ENCODE peak calls at places on chromosomes 5 and 9, in seven cellular contexts. T is SJSA1; Q is cardiac muscle cell; I is CD8-positive, alpha-beta memory T cell; M is OCI-LY7; P is body of pancreas; R is lower lobe of right lung. O is an unnamed sample. For H3K4me1, the result is how much of the 10 kb centered on the place peaks cover.

GRCh38 chr9:127853312-127854168 is 918 bp downstream of the ENG start:
- DNase-seq in P (no peak), T (no peak), I (no peak), Q (peak), M (no peak), R (no peak), O (no peak)

GRCh38 chr9:127802576-127803443 is at the start of gene FPGS:
- DNase-seq in Q (peak), T (peak), I (peak), P (peak), M (peak), R (peak), O (peak)

GRCh38 chr5:135266301-135266630 is 132.8 kb downstream of the MACROH2A1 start:
- DNase-seq in R (no peak), Q (no peak), T (no peak), I (no peak), P (no peak), M (no peak), O (no peak)

GRCh38 chr5:56206126-56206525 is 27.0 kb downstream of the ANKRD55 start:
- DNase-seq in T (no peak), P (no peak), I (no peak), M (no peak), R (no peak), Q (no peak), O (no peak)

GRCh38 chr5:158822099-158822498 is 277.6 kb downstream of the EBF1 start:
- DNase-seq in R (no peak), P (no peak), Q (no peak), M (no peak), I (no peak), T (no peak), O (no peak)

GRCh38 chr5:88045146-88045545 is 223.5 kb downstream of the TMEM161B start:
- DNase-seq in I (no peak), R (no peak), P (no peak), Q (no peak), M (no peak), T (no peak), O (no peak)

GRCh38 chr5:139149477-139150199 is 48.5 kb downstream of the SIL1 start:
- DNase-seq in Q (no peak), R (no peak), I (no peak), M (no peak), P (peak), T (no peak), O (no peak)

GRCh38 chr5:146039420-146039819 is 66.0 kb downstream of the PLAC8L1 start:
- DNase-seq in Q (no peak), I (no peak), P (no peak), T (no peak), R (no peak), M (no peak), O (no peak)

GRCh38 chr5:59746261-59746765 is 147.2 kb downstream of the PDE4D start:
- DNase-seq in P (no peak), T (peak), I (no peak), M (no peak), R (no peak), Q (no peak), O (no peak)

GRCh38 chr5:69415584-69415958 is 655 bp downstream of the MARVELD2 start:
- DNase-seq in I (no peak), Q (peak), T (no peak), P (peak), M (no peak), R (no peak), O (no peak)

GRCh38 chr5:373710-374602 is 52.4 kb downstream of the AHRR start:
- DNase-seq in P (peak), T (peak), R (no peak), M (no peak), I (no peak), Q (peak), O (no peak)
- H3K4me1 ChIP-seq in P (under half), T (half or more), R (under half), M (under half), I (under half), Q (under half), O (under half)

DNA sequence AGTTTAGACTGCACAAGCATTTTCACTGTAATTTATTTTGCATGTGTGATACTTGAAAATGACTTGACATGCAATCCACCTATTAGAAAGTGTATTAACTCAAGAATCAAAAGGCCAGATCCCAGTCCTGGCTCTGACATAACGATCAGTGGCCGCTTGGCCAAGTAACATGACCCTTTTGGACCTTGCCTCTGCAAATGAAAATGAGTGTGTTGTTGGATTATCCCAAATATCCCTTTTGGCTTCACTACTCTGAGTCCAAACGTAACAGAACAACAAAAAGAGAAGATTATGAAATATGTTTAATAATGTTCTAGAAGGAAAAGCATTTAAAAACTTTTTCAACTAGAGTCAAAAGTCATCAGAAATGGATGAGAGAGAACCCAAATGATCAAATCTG is 19.0 kb downstream of the DMGDH start:
- DNase-seq in M (no peak), Q (no peak), P (no peak), T (no peak), I (no peak), R (no peak), O (no peak)
- H3K4me1 ChIP-seq in M (under half), Q (under half), P (under half), T (under half), I (under half), R (under half), O (under half)

DNA sequence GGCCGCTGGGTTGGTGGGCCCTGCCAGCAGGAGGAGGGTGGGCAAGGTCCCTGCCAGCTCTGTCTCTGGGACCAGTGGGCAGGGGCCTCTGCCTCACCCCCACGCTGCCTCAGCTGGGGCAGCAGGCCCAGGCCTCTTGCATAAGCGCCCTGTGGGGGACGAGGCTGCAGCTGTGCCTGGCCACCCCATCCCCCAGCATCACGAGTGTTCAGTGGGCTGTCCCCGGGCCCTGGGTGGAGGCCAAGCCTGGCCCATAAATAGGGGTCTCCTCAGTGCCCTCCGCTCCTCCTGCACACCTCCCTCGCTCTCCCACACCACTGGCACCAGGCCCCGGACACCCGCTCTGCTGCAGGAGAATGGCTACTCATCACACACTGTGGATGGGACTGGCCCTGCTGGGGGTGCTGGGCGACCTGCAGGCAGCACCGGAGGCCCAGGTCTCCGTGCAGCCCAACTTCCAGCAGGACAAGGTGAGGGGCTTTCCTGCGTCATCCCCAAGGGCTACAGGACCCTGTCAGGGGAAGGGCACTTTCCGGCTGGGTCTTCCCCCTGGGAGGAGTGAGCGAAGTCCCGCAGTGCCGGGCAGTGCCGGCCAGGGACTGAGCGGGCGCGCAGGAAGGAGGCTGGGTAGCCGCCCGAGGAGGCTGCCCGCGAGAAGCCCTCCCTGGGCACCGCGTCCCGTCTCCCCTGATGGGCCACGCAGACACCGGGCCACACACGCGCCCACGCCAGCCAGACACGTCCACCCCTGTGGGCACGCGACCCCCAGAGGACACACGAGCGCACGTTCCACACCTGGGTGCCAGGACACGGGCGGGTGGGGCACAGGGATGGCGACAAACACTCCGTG is at the start of gene PTGDS:
- DNase-seq in P (no peak), T (no peak), R (no peak), I (no peak), M (no peak), Q (no peak), O (peak)
- H3K4me1 ChIP-seq in P (under half), T (under half), R (half or more), I (under half), M (under half), Q (under half), O (half or more)

DNA sequence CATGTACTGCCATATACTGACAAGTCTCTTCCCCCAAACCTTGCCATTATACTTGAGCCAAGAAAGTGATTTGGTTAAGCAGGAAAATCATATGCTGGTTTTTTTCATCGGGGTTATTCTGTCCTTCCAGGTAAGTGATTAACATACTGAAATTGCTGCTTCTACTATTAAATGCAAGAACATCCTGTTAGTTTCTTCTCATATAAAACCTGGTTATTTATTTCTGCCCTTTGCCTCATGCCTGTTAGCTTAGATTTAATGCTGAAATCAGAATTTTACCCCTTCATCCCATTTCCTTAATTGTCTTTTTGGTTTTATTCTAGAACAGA is 133.0 kb downstream of the NFIB start:
- DNase-seq in R (no peak), P (no peak), T (no peak), Q (no peak), I (no peak), M (no peak), O (no peak)
- H3K4me1 ChIP-seq in R (under half), P (half or more), T (under half), Q (under half), I (under half), M (under half), O (under half)

GRCh38 chr9:125238915-125239446 is 2.2 kb downstream of the HSPA5 start:
- DNase-seq in Q (no peak), M (no peak), I (no peak), R (no peak), P (no peak), T (no peak), O (no peak)

GRCh38 chr9:125233678-125234077 is 7.5 kb downstream of the HSPA5 start:
- DNase-seq in R (no peak), P (peak), I (no peak), M (no peak), T (peak), Q (no peak), O (no peak)

GRCh38 chr9:125238127-125238914 is 2.8 kb downstream of the HSPA5 start:
- DNase-seq in I (no peak), T (no peak), R (no peak), P (no peak), M (no peak), Q (no peak), O (no peak)

GRCh38 chr9:125239631-125240597 is 1.2 kb downstream of the HSPA5 start:
- DNase-seq in T (no peak), R (no peak), M (no peak), I (no peak), P (no peak), Q (no peak), O (no peak)

DNA sequence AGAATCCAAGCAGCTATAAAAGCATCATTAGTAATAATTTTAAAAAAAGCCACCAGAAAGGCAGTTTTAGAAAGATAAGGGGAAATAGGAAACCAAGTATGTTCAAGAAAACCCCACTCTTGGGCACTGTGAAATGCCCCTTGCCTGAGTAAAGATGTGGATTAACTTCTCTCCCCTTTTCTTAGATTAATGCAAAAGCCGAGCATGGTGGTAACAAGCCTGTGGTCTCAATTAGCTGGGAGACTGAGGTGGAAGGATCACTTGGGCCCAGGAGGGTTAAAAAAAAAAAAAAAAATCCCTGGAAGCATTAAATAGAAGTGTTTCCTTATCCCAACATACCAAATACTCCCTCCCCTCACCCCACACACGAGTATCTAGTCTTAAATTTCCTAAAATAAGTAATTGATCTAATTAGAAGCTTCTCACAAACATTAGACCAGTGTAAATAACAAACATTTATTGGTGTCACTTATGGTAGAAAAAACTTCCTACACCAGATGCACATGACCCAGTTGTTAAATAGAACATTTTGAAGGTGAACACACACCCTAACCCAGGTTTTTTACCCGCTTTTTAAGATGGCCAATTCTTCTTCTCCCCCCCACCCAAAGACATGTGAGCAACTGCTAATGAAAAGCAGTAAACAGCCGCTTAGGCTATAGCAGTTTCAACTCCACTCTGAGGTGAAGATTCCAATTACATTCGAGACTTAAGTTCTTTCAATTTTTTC is 5.2 kb downstream of the HSPA5 start:
- DNase-seq in I (no peak), R (no peak), T (no peak), P (no peak), M (no peak), Q (no peak), O (no peak)
- H3K4me1 ChIP-seq in I (half or more), R (half or more), T (under half), P (under half), M (under half), Q (under half), O (under half)

GRCh38 chr5:156219483-156219882 is 107.5 kb upstream of the SGCD start:
- DNase-seq in P (no peak), Q (peak), I (no peak), T (no peak), M (no peak), R (no peak), O (no peak)
- H3K4me1 ChIP-seq in P (under half), Q (under half), I (under half), T (under half), M (under half), R (under half), O (under half)

DNA sequence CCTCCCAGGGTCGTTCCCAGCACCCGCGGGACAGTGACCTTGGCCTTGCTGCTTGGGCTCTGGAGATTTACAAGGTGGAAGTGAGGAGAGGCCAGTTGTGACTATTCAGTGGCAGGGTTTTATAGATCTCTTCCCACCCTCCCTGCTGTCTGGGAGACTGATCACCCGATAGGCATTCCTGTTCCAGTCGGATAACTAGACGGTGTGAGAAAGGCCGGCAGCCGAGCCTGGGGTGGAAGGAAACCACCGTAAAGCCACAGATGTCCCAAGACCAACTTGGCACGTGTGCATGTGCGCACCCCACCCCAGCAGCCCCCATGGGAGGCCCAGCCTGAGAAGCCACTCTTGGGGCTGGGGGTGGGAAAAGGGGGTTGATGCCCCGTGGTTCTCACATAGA is 225.9 kb downstream of the FANCC start:
- DNase-seq in M (no peak), T (peak), R (no peak), I (no peak), P (no peak), Q (no peak), O (no peak)
- H3K4me1 ChIP-seq in M (under half), T (half or more), R (half or more), I (under half), P (half or more), Q (under half), O (half or more)

GRCh38 chr5:80239680-80240367 is 16.0 kb downstream of the SERINC5 start:
- DNase-seq in Q (no peak), M (no peak), R (no peak), P (no peak), I (no peak), T (no peak), O (no peak)

GRCh38 chr5:80245986-80246781 is 9.7 kb downstream of the SERINC5 start:
- DNase-seq in T (no peak), I (no peak), R (no peak), Q (no peak), P (no peak), M (no peak), O (no peak)

GRCh38 chr5:80240368-80240986 is 15.4 kb downstream of the SERINC5 start:
- DNase-seq in I (no peak), T (no peak), Q (no peak), M (no peak), P (no peak), R (no peak), O (no peak)

GRCh38 chr5:80243567-80243966 is 12.3 kb downstream of the SERINC5 start:
- DNase-seq in R (no peak), P (no peak), T (no peak), M (no peak), I (no peak), Q (no peak), O (no peak)

GRCh38 chr5:80242849-80243248 is 13.0 kb downstream of the SERINC5 start:
- DNase-seq in P (no peak), Q (no peak), I (no peak), T (no peak), R (no peak), M (peak), O (no peak)
- H3K4me1 ChIP-seq in P (under half), Q (under half), I (half or more), T (under half), R (half or more), M (half or more), O (half or more)

O was measured in heart left ventricle.